ENCODE peak calls at places on chromosomes 7 and 10, in five cellular contexts. A, O, W, U and S are unnamed samples.

GRCh38 chr7:135979674-135980660 is 2.8 kb upstream of the MTPN start:
- DNase-seq in A (no peak), O (no peak), W (no peak), U (no peak), S (no peak)

GRCh38 chr7:8639668-8640067 is 206.3 kb downstream of the NXPH1 start:
- DNase-seq in A (no peak), O (no peak), W (no peak), U (no peak), S (no peak)

GRCh38 chr7:93310346-93310745 is 78.2 kb downstream of the VPS50 start:
- DNase-seq in A (no peak), O (no peak), W (no peak), U (no peak), S (no peak)

GRCh38 chr10:97919012-97919411 is 69.4 kb downstream of the GOLGA7B start:
- DNase-seq in A (no peak), O (no peak), W (no peak), U (no peak), S (no peak)

GRCh38 chr7:86972072-86972471 is 87.4 kb downstream of the ELAPOR2 start:
- DNase-seq in A (no peak), O (no peak), W (no peak), U (no peak), S (no peak)

GRCh38 chr7:105209433-105209832 is 179.3 kb downstream of the SRPK2 start:
- DNase-seq in A (no peak), O (no peak), W (no peak), U (no peak), S (no peak)

GRCh38 chr10:125343118-125343752 is 182.9 kb upstream of the CTBP2 start:
- DNase-seq in A (no peak), O (no peak), W (no peak), U (peak), S (peak)

GRCh38 chr10:95444792-95445191 is 116.4 kb downstream of the SORBS1 start:
- DNase-seq in A (no peak), O (no peak), W (no peak), U (no peak), S (no peak)

GRCh38 chr10:116669832-116670644 is 49.3 kb downstream of the PNLIPRP2 start:
- DNase-seq in A (no peak), O (no peak), W (peak), U (peak), S (peak)

GRCh38 chr7:99563650-99564049 is 5.2 kb downstream of the ZNF655 start:
- DNase-seq in A (peak), O (no peak), W (no peak), U (no peak), S (peak)

GRCh38 chr7:105127179-105127578 is 113.2 kb downstream of the KMT2E start:
- DNase-seq in A (no peak), O (no peak), W (no peak), U (no peak), S (no peak)

GRCh38 chr10:6200588-6201510 is 1.9 kb upstream of the PFKFB3 start:
- DNase-seq in A (peak), O (no peak), W (no peak), U (peak), S (no peak)

GRCh38 chr7:135729230-135729629 is 1.2 kb upstream of the SLC13A4 start:
- DNase-seq in A (no peak), O (no peak), W (no peak), U (no peak), S (no peak)

GRCh38 chr7:25196132-25196896 is 32.0 kb downstream of the NPVF start:
- DNase-seq in A (no peak), O (no peak), W (no peak), U (peak), S (peak)

GRCh38 chr7:28853834-28854749 is 104.0 kb downstream of the TRIL start:
- DNase-seq in A (peak), O (peak), W (peak), U (peak), S (peak)

GRCh38 chr7:7565746-7566650 is 686 bp upstream of the MIOS start:
- DNase-seq in A (peak), O (no peak), W (peak), U (peak), S (peak)

GRCh38 chr7:30159698-30160143 is 24.9 kb downstream of the MTURN start:
- DNase-seq in A (no peak), O (no peak), W (peak), U (peak), S (peak)

GRCh38 chr10:36489181-36489927 is 636.0 kb upstream of the ANKRD30A start:
- DNase-seq in A (no peak), O (peak), W (no peak), U (no peak), S (no peak)

GRCh38 chr10:126006906-126007305 is 110.5 kb downstream of the FANK1 start:
- DNase-seq in A (no peak), O (no peak), W (no peak), U (no peak), S (no peak)

GRCh38 chr7:104299777-104300176 is 28.6 kb upstream of the LHFPL3 start:
- DNase-seq in A (no peak), O (no peak), W (no peak), U (no peak), S (no peak)

GRCh38 chr10:28188520-28188919 is 114.3 kb downstream of the MPP7 start:
- DNase-seq in A (no peak), O (no peak), W (no peak), U (no peak), S (no peak)

GRCh38 chr10:80356563-80356999 is at the start of the genes DYDC1 and DYDC2:
- DNase-seq in A (no peak), O (no peak), W (peak), U (peak), S (peak)

GRCh38 chr10:47178537-47179290 is 121.3 kb upstream of the GDF10 start:
- DNase-seq in A (no peak), O (no peak), W (no peak), U (no peak), S (no peak)

GRCh38 chr10:95519132-95519487 is 42.1 kb downstream of the SORBS1 start:
- DNase-seq in A (no peak), O (no peak), W (no peak), U (no peak), S (no peak)

GRCh38 chr10:99648717-99649116 is 10.6 kb upstream of the ENTPD7 start:
- DNase-seq in A (no peak), O (no peak), W (no peak), U (no peak), S (no peak)

GRCh38 chr10:86520871-86521619 is 547 bp downstream of the WAPL start:
- DNase-seq in A (peak), O (peak), W (peak), U (peak), S (peak)

GRCh38 chr7:129993275-129993674 is 40.5 kb upstream of the UBE2H start:
- DNase-seq in A (no peak), O (no peak), W (no peak), U (no peak), S (peak)

GRCh38 chr10:72756674-72757385 is 64.9 kb downstream of the MCU start:
- DNase-seq in A (no peak), O (no peak), W (no peak), U (no peak), S (no peak)

GRCh38 chr10:122344741-122345258 is 29.7 kb upstream of the PLEKHA1 start:
- DNase-seq in A (no peak), O (no peak), W (no peak), U (peak), S (peak)

GRCh38 chr7:106896268-106896667 is 31.2 kb downstream of the PIK3CG start:
- DNase-seq in A (no peak), O (no peak), W (no peak), U (no peak), S (no peak)

GRCh38 chr7:139850906-139851305 is 21.8 kb downstream of the TBXAS1 start:
- DNase-seq in A (no peak), O (no peak), W (no peak), U (no peak), S (no peak)

GRCh38 chr10:91514684-91515253 is 104.6 kb downstream of the HECTD2 start:
- DNase-seq in A (no peak), O (no peak), W (no peak), U (no peak), S (no peak)

GRCh38 chr10:133242611-133243356 is 5.1 kb downstream of the VENTX start:
- DNase-seq in A (no peak), O (no peak), W (no peak), U (no peak), S (no peak)

GRCh38 chr7:151377406-151377805 is 32.4 kb downstream of the WDR86 start:
- DNase-seq in A (no peak), O (no peak), W (peak), U (no peak), S (no peak)

GRCh38 chr10:43689618-43689954 is 40.9 kb upstream of the ZNF32 start:
- DNase-seq in A (no peak), O (peak), W (peak), U (peak), S (peak)

GRCh38 chr7:50657341-50657873 is 92.2 kb upstream of the DDC start:
- DNase-seq in A (no peak), O (peak), W (peak), U (peak), S (peak)

GRCh38 chr10:77836299-77836820 is 90.2 kb downstream of the DLG5 start:
- DNase-seq in A (peak), O (peak), W (peak), U (peak), S (no peak)

GRCh38 chr10:52992569-52992968 is 220.0 kb upstream of the MBL2 start:
- DNase-seq in A (no peak), O (no peak), W (no peak), U (no peak), S (no peak)

GRCh38 chr7:74372511-74373111 is 81.1 kb upstream of the GTF2IRD1 start:
- DNase-seq in A (no peak), O (peak), W (peak), U (no peak), S (peak)

DNA sequence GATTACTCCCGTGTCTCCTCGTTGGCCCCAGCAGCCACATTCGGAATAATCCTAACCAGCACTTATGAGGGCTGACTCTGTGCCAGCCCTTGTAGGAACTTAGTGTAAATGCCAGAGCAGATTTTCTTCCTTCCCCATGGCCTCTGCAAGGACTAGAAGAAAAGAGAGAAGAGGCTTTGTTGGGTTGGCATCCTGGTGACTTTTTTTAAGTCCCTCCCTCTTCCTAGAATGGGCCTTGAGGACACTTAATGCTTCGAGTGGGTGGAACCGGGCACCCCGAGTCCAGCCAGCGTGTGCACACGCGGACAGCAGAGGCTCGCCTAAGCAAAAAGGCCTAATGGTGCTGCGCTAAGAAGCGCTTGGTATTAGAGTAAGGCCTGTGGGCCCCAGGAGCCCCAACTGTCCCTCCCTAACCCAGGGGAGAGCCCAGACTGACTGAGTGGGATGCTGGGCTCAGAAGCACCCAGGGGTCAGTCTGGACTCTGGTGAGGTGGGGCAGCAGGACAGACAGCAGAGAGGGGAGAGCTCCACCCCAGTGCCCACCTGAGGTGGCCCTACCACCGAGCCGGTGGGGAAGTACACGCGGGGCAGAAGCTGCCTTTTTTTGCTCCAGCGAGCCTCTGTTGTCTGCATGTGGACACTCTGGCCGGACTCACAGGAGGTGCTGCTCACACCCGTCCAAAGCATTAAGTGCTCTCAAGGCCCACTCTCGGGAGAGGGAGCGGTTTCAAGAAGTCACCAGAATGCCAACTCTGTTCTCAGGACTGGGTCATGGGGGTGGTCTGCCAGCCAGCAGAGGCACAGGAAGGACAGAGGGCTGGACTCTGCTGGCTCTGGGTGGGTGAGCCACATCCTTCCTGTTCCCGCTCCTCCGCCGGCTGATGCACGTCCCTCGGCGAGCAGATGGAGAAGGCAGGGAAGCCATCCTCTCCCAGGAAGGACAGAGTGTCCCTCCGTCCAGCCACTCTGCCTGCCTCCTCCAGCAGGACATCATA is 12.5 kb downstream of the ITPRIP start:
- DNase-seq in A (no peak), O (no peak), W (peak), U (no peak), S (no peak)
- H3K27ac ChIP-seq in A (no peak), O (peak), W (peak), U (peak), S (no peak)

GRCh38 chr7:156524737-156525597 is 115.6 kb upstream of the RNF32 start:
- DNase-seq in A (no peak), O (no peak), W (no peak), U (no peak), S (peak)

GRCh38 chr7:156529982-156530381 is 110.6 kb upstream of the RNF32 start:
- DNase-seq in A (no peak), O (no peak), W (no peak), U (no peak), S (no peak)

GRCh38 chr7:156532016-156532602 is 108.5 kb upstream of the RNF32 start:
- DNase-seq in A (no peak), O (no peak), W (no peak), U (no peak), S (no peak)

GRCh38 chr7:156523447-156524048 is 117.0 kb upstream of the RNF32 start:
- DNase-seq in A (no peak), O (no peak), W (no peak), U (no peak), S (no peak)

GRCh38 chr7:156527458-156527890 is 113.1 kb upstream of the RNF32 start:
- DNase-seq in A (no peak), O (no peak), W (no peak), U (peak), S (peak)
- H3K27ac ChIP-seq in A (no peak), O (no peak), W (peak), U (peak), S (peak)

GRCh38 chr7:137816696-137817320 is 30.0 kb downstream of the DGKI start:
- DNase-seq in A (no peak), O (no peak), W (no peak), U (no peak), S (no peak)
- H3K27ac ChIP-seq in A (no peak), O (no peak), W (no peak), U (no peak), S (no peak)

GRCh38 chr10:114674321-114674720 is 16.2 kb upstream of the ABLIM1 start:
- DNase-seq in A (no peak), O (no peak), W (no peak), U (no peak), S (no peak)
- H3K27ac ChIP-seq in A (no peak), O (no peak), W (no peak), U (no peak), S (no peak)

GRCh38 chr10:61990761-61991135 is 89.2 kb downstream of the ARID5B start:
- DNase-seq in A (no peak), O (no peak), W (no peak), U (no peak), S (no peak)
- H3K27ac ChIP-seq in A (no peak), O (no peak), W (no peak), U (no peak), S (no peak)

GRCh38 chr7:69825031-69825681 is 226.9 kb downstream of the AUTS2 start:
- DNase-seq in A (no peak), O (no peak), W (no peak), U (no peak), S (no peak)
- H3K27ac ChIP-seq in A (no peak), O (no peak), W (no peak), U (no peak), S (no peak)

DNA sequence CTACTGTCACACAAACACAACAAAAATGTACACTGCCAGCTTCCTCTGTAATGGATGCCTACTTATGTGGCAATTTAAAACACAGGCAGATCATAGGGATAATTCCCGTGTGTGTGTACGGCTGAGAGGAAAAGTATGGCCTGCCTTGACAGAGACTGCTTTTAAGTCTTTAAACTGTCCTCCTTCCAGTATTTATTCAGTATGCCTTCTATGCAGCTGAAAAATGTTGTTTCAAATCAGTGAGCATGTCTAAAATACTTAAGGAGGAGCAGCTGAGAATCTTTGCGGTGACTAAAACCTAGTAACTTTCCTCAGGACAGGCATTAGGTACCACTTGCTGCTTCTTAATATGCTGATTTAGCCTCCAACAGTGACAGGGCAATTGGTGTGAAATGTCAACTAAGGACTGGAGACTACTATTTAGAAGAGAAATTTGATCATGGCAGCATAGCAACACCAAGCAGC is 126.3 kb downstream of the CACNA2D1 start:
- DNase-seq in A (no peak), O (no peak), W (no peak), U (no peak), S (no peak)
- H3K27ac ChIP-seq in A (no peak), O (no peak), W (no peak), U (no peak), S (no peak)